ENCODE peak calls at places on chromosomes 7 and 10, in ten cellular contexts. U is HTR-8/SVneo; A is EH; E is stimulated activated CD8-positive, alpha-beta memory T cell treated with anti-CD3 and anti-CD28 coated beads, Interleukin-15, amount 100 ng/mL, for 1 hour; O is lower leg skin; S is GM04504; M is AG10803; D is NCI-H2029 treated with DMSO at 0.1 percent for 48 hours; P is A549; X is heart left ventricle. B is an unnamed sample.

GRCh38 chr7:131692131-131692960 is 135.9 kb upstream of the PODXL start:
- DNase-seq in S (peak; percentile 9), E (no peak), X (peak; percentile 58), O (peak; percentile 86), M (peak; percentile 22), U (peak; percentile 36), D (no peak), P (peak; percentile 59), A (peak; percentile 39), B (peak; percentile 4)

GRCh38 chr10:77667426-77668324 is 30.1 kb upstream of the KCNMA1 start:
- DNase-seq in M (no peak), P (no peak), S (no peak), E (no peak), U (no peak), X (no peak), D (peak; percentile 4), A (peak; percentile 20), O (no peak), B (no peak)

GRCh38 chr10:87675396-87676376 is 16.0 kb downstream of the PAPSS2 start:
- DNase-seq in D (no peak), E (no peak), O (no peak), A (peak; percentile 98), P (peak; percentile 42), S (no peak), M (peak; percentile 74), X (no peak), U (no peak), B (no peak)

GRCh38 chr10:26336979-26337378 is 101.2 kb upstream of the APBB1IP start:
- DNase-seq in X (no peak), D (no peak), P (no peak), E (no peak), O (no peak), A (no peak), M (no peak), S (no peak), U (no peak), B (no peak)

GRCh38 chr7:28142650-28143049 is 37.9 kb downstream of the JAZF1 start:
- DNase-seq in A (no peak), X (no peak), E (no peak), U (no peak), P (no peak), O (no peak), M (no peak), D (no peak), S (no peak), B (no peak)

GRCh38 chr7:139180700-139181311 is 50.2 kb upstream of the UBN2 start:
- DNase-seq in P (no peak), M (no peak), A (peak; percentile 42), E (no peak), O (no peak), D (no peak), S (no peak), X (no peak), U (peak; percentile 7), B (no peak)

GRCh38 chr10:75755528-75755927 is 324.1 kb downstream of the LRMDA start:
- DNase-seq in X (no peak), O (no peak), U (no peak), D (no peak), A (no peak), M (no peak), S (no peak), P (no peak), E (no peak), B (no peak)

GRCh38 chr7:126696236-126696635 is 556.5 kb downstream of the GRM8 start:
- DNase-seq in M (no peak), U (no peak), P (no peak), O (no peak), D (no peak), A (no peak), S (no peak), X (no peak), E (no peak), B (no peak)

B was measured in Panc1.